ENCODE peak calls at places on chromosomes 7 and 10, in eight cellular contexts. G is AML-193; N is ovary; B is tibial artery; R is activated CD4-positive, alpha-beta T cell treated with anti-CD3 and anti-CD28 coated beads, Interleukin-2, amount 10 ng/mL, durations not matched to agents 7 days and 5 days; M is myocyte; V is HCEC 1CT; H is osteocyte. W is an unnamed sample.

GRCh38 chr10:25142465-25142864 is 32.3 kb upstream of the GPR158 start:
- DNase-seq in R (no peak), H (no peak), N (no peak), V (no peak), B (no peak), G (no peak), M (no peak), W (no peak)

GRCh38 chr10:110501142-110501937 is 3.6 kb downstream of the DUSP5 start:
- DNase-seq in H (peak; percentile 88), N (peak; percentile 79), M (peak; percentile 94), V (peak; percentile 98), B (peak; percentile 88), R (peak; percentile 71), G (peak; percentile 71), W (no peak)

GRCh38 chr7:156950381-156950858 is 908 bp downstream of the NOM1 start:
- DNase-seq in H (no peak), B (no peak), V (peak; percentile 7), G (no peak), R (no peak), M (peak; percentile 30), N (no peak), W (no peak)

GRCh38 chr10:32049113-32049512 is 7.1 kb downstream of the KIF5B start:
- DNase-seq in H (no peak), R (no peak), N (no peak), B (no peak), G (no peak), M (no peak), V (peak; percentile 51), W (no peak)

GRCh38 chr10:117454502-117454901 is 79.3 kb upstream of the PDZD8 start:
- DNase-seq in N (no peak), H (no peak), G (peak; percentile 71), M (no peak), B (no peak), R (no peak), V (peak; percentile 51), W (no peak)

GRCh38 chr7:44385384-44386138 is 60.2 kb upstream of the CAMK2B start:
- DNase-seq in H (peak; percentile 62), M (no peak), V (no peak), G (no peak), R (no peak), B (peak; percentile 53), N (no peak), W (no peak)

GRCh38 chr10:76479103-76479790 is 1047.8 kb downstream of the LRMDA start:
- DNase-seq in G (no peak), H (no peak), N (no peak), M (no peak), V (no peak), R (no peak), B (no peak), W (no peak)

GRCh38 chr10:7084255-7085005 is 326.4 kb downstream of the SFMBT2 start:
- DNase-seq in H (no peak), G (peak; percentile 92), B (no peak), N (no peak), V (no peak), M (no peak), R (no peak), W (no peak)

GRCh38 chr7:16592395-16592794 is 53.2 kb downstream of the ANKMY2 start:
- DNase-seq in V (peak; percentile 20), H (no peak), N (no peak), B (no peak), M (no peak), G (no peak), R (no peak), W (no peak)

GRCh38 chr7:141356096-141356495 is 195.1 kb upstream of the AGK start:
- DNase-seq in V (peak; percentile 52), R (no peak), H (no peak), M (peak; percentile 68), G (no peak), B (no peak), N (no peak), W (no peak)

GRCh38 chr10:46523881-46524470 is 32.5 kb downstream of the GPRIN2 start:
- DNase-seq in B (peak; percentile 67), N (peak; percentile 88), R (no peak), H (no peak), V (peak; percentile 89), M (no peak), G (no peak), W (no peak)

W was measured in SHP77 treated with DMSO at 0.1 percent for 48 hours.